ENCODE peak calls at places on chromosomes 2 and 18, in eight cellular contexts. U is stimulated activated CD8-positive, alpha-beta memory T cell treated with anti-CD3 and anti-CD28 coated beads, Interleukin-7, amount 100 ng/mL, for 24 hours; V is dermis microvascular lymphatic vessel endothelial cell; P is activated T-cell treated with anti-CD3 and anti-CD28 coated beads, Interleukin-2, amount 50 U/mL, for 72 hours; Z is naive B cell; Y is GM04503; M is NCI-H1092 treated with DMSO at 0.1 percent for 48 hours; B is HL-60. C is an unnamed sample.

GRCh38 chr18:34837769-34838194 is 127.7 kb downstream of the DTNA start:
- DNase-seq in U (no peak), V (no peak), P (no peak), Z (no peak), Y (no peak), M (no peak), B (no peak), C (no peak)

GRCh38 chr2:144835634-144836351 is 315.9 kb upstream of the ZEB2 start:
- DNase-seq in U (no peak), V (peak; percentile 19), P (no peak), Z (no peak), Y (no peak), M (no peak), B (no peak), C (no peak)

GRCh38 chr2:30273574-30273929 is 42.2 kb downstream of the LBH start:
- DNase-seq in U (no peak), V (no peak), P (peak; percentile 59), Z (no peak), Y (no peak), M (no peak), B (no peak), C (no peak)

GRCh38 chr2:8412586-8412985 is 269.3 kb upstream of the ID2 start:
- DNase-seq in U (no peak), V (no peak), P (no peak), Z (no peak), Y (peak; percentile 68), M (no peak), B (no peak), C (no peak)

GRCh38 chr2:48175254-48175653 is 269.0 kb upstream of the FBXO11 start:
- DNase-seq in U (no peak), V (no peak), P (no peak), Z (no peak), Y (peak; percentile 86), M (no peak), B (no peak), C (no peak)

GRCh38 chr2:96259497-96259921 is 6.3 kb downstream of the TMEM127 start:
- DNase-seq in U (no peak), V (peak; percentile 53), P (no peak), Z (peak; percentile 23), Y (no peak), M (no peak), B (no peak), C (no peak)

GRCh38 chr2:225233234-225233633 is 166.3 kb upstream of the NYAP2 start:
- DNase-seq in U (no peak), V (no peak), P (no peak), Z (no peak), Y (no peak), M (no peak), B (no peak), C (no peak)

GRCh38 chr2:66539452-66539851 is 104.5 kb downstream of the MEIS1 start:
- DNase-seq in U (no peak), V (no peak), P (no peak), Z (no peak), Y (no peak), M (no peak), B (no peak), C (no peak)

GRCh38 chr2:200319587-200320337 is 13.3 kb downstream of the SPATS2L start:
- DNase-seq in U (no peak), V (peak; percentile 45), P (no peak), Z (no peak), Y (no peak), M (no peak), B (no peak), C (no peak)